ENCODE peak calls at places on chromosomes 6 and 20, in four cellular contexts. I is T follicular helper cell, D is adipocyte, L is astrocyte of the spinal cord. G is an unnamed sample.

GRCh38 chr6:139823099-139823807 is 448.8 kb upstream of the CITED2 start:
- DNase-seq in I (no peak), D (no peak), L (no peak), G (no peak)

GRCh38 chr6:46221221-46221793 is 50.5 kb upstream of the ENPP5 start:
- DNase-seq in I (no peak), D (peak; percentile 81), L (peak; percentile 40), G (peak; percentile 42)

GRCh38 chr6:140572129-140572528 is 1197.7 kb upstream of the CITED2 start:
- DNase-seq in I (no peak), D (peak; percentile 91), L (peak; percentile 92), G (no peak)

GRCh38 chr6:134034478-134034877 is 17.9 kb downstream of the SLC2A12 start:
- DNase-seq in I (no peak), D (no peak), L (no peak), G (no peak)

GRCh38 chr20:46558511-46558959 is 8.1 kb upstream of the OCSTAMP start:
- DNase-seq in I (no peak), D (peak; percentile 51), L (peak; percentile 69), G (no peak)

GRCh38 chr6:120916844-120917243 is 417.4 kb downstream of the TBC1D32 start:
- DNase-seq in I (no peak), D (no peak), L (no peak), G (no peak)

GRCh38 chr6:33075568-33076405 is at the start of gene HLA-DPB1:
- DNase-seq in I (peak; percentile 14), D (peak; percentile 64), L (peak; percentile 47), G (no peak)

GRCh38 chr20:31760457-31761240 is 21.6 kb downstream of the TPX2 start:
- DNase-seq in I (no peak), D (peak; percentile 81), L (peak; percentile 36), G (no peak)

GRCh38 chr6:7463785-7464184 is 74.2 kb downstream of the RIOK1 start:
- DNase-seq in I (no peak), D (peak; percentile 54), L (no peak), G (no peak)

GRCh38 chr6:113414511-113414910 is 442.6 kb upstream of the MARCKS start:
- DNase-seq in I (no peak), D (peak; percentile 85), L (peak; percentile 71), G (peak; percentile 59)

GRCh38 chr6:118959903-118960302 is 24.9 kb upstream of the MCM9 start:
- DNase-seq in I (no peak), D (no peak), L (no peak), G (no peak)

GRCh38 chr6:142694054-142694453 is 250.9 kb downstream of the HIVEP2 start:
- DNase-seq in I (no peak), D (no peak), L (no peak), G (no peak)

GRCh38 chr6:133814797-133815196 is 74.1 kb upstream of the TCF21 start:
- DNase-seq in I (no peak), D (peak; percentile 71), L (peak; percentile 47), G (no peak)

GRCh38 chr6:132253211-132253610 is 148.1 kb downstream of the MOXD1 start:
- DNase-seq in I (no peak), D (peak; percentile 34), L (no peak), G (peak; percentile 68)

GRCh38 chr20:2672446-2672845 is 8.4 kb upstream of the IDH3B start:
- DNase-seq in I (no peak), D (no peak), L (no peak), G (peak; percentile 20)

GRCh38 chr6:5138995-5139827 is 54.1 kb downstream of the PPP1R3G start:
- DNase-seq in I (no peak), D (no peak), L (no peak), G (no peak)

GRCh38 chr20:63312690-63313348 is 19.8 kb downstream of the COL20A1 start:
- DNase-seq in I (no peak), D (no peak), L (no peak), G (no peak)

GRCh38 chr6:129447166-129447565 is 262.8 kb downstream of the ARHGAP18 start:
- DNase-seq in I (no peak), D (no peak), L (no peak), G (no peak)

GRCh38 chr20:64265201-64265600 is 9.7 kb downstream of the PCMTD2 start:
- DNase-seq in I (no peak), D (peak; percentile 23), L (no peak), G (no peak)

GRCh38 chr6:38443341-38443740 is 196.4 kb downstream of the BTBD9 start:
- DNase-seq in I (no peak), D (no peak), L (no peak), G (no peak)

GRCh38 chr6:34549804-34550202 is 6.3 kb downstream of the SPDEF start:
- DNase-seq in I (no peak), D (no peak), L (no peak), G (no peak)

GRCh38 chr6:142377112-142377848 is 75.5 kb downstream of the ADGRG6 start:
- DNase-seq in I (no peak), D (no peak), L (no peak), G (peak; percentile 9)

GRCh38 chr6:49980898-49981297 is 11.5 kb upstream of the DEFB113 start:
- DNase-seq in I (no peak), D (no peak), L (no peak), G (no peak)

GRCh38 chr20:48574383-48574782 is 253.4 kb downstream of the PREX1 start:
- DNase-seq in I (no peak), D (no peak), L (no peak), G (peak; percentile 98)

GRCh38 chr6:125983246-125983945 is 2.9 kb upstream of the TRMT11 start:
- DNase-seq in I (no peak), D (peak; percentile 86), L (peak; percentile 85), G (no peak)

GRCh38 chr6:27862396-27863061 is 49.7 kb downstream of the OR2B2 start:
- DNase-seq in I (no peak), D (peak; percentile 3), L (no peak), G (no peak)

GRCh38 chr20:62209850-62210495 is 10.1 kb downstream of the HRH3 start:
- DNase-seq in I (no peak), D (no peak), L (no peak), G (no peak)

GRCh38 chr6:15569035-15569995 is 93.5 kb downstream of the DTNBP1 start:
- DNase-seq in I (no peak), D (no peak), L (no peak), G (no peak)